ENCODE peak calls at places on chromosomes 5 and 9, in nine cellular contexts. One of them, this sample, is unnamed.
A peak's percentile ranks its signal among the peaks of the same experiment; 100 is the strongest.

GRCh38 chr9:108746001-108746400 is 109.8 kb downstream of the ACTL7B start:
- DNase-seq in hepatic stellate cell: no peak
- DNase-seq in iris pigment epithelial cell: no peak
- DNase-seq in LoVo: no peak
- DNase-seq in NCI-H1092: no peak
- DNase-seq in right atrium auricular region: no peak
- DNase-seq in activated gamma-delta T cell treated with Interleukin-2 at 50 U/mL for 16 hours: no peak
- DNase-seq in EL: no peak
- DNase-seq in GM06990: no peak
- DNase-seq in this sample: no peak

GRCh38 chr5:7638456-7638855 is 212.5 kb downstream of the CFAP90 start:
- DNase-seq in hepatic stellate cell: no peak
- DNase-seq in iris pigment epithelial cell: no peak
- DNase-seq in LoVo: peak; percentile 1
- DNase-seq in NCI-H1092: no peak
- DNase-seq in right atrium auricular region: no peak
- DNase-seq in activated gamma-delta T cell treated with Interleukin-2 at 50 U/mL for 16 hours: no peak
- DNase-seq in EL: no peak
- DNase-seq in GM06990: no peak
- DNase-seq in this sample: no peak

GRCh38 chr5:142826741-142827492 is 56.7 kb downstream of the ARHGAP26 start:
- DNase-seq in hepatic stellate cell: no peak
- DNase-seq in iris pigment epithelial cell: peak; percentile 81
- DNase-seq in LoVo: peak; percentile 87
- DNase-seq in NCI-H1092: no peak
- DNase-seq in right atrium auricular region: no peak
- DNase-seq in activated gamma-delta T cell treated with Interleukin-2 at 50 U/mL for 16 hours: peak; percentile 35
- DNase-seq in EL: peak; percentile 85
- DNase-seq in GM06990: no peak
- DNase-seq in this sample: no peak

GRCh38 chr5:17252543-17252942 is 35.1 kb downstream of the BASP1 start:
- DNase-seq in hepatic stellate cell: no peak
- DNase-seq in iris pigment epithelial cell: peak; percentile 58
- DNase-seq in LoVo: no peak
- DNase-seq in NCI-H1092: no peak
- DNase-seq in right atrium auricular region: no peak
- DNase-seq in activated gamma-delta T cell treated with Interleukin-2 at 50 U/mL for 16 hours: no peak
- DNase-seq in EL: peak; percentile 30
- DNase-seq in GM06990: no peak
- DNase-seq in this sample: no peak

GRCh38 chr5:113123563-113123962 is 147.0 kb downstream of the DCP2 start:
- DNase-seq in hepatic stellate cell: no peak
- DNase-seq in iris pigment epithelial cell: peak; percentile 17
- DNase-seq in LoVo: no peak
- DNase-seq in NCI-H1092: no peak
- DNase-seq in right atrium auricular region: no peak
- DNase-seq in activated gamma-delta T cell treated with Interleukin-2 at 50 U/mL for 16 hours: no peak
- DNase-seq in EL: no peak
- DNase-seq in GM06990: no peak
- DNase-seq in this sample: no peak

GRCh38 chr9:81759680-81760215 is 70.4 kb upstream of the TLE1 start:
- DNase-seq in hepatic stellate cell: peak; percentile 76
- DNase-seq in iris pigment epithelial cell: peak; percentile 100
- DNase-seq in LoVo: no peak
- DNase-seq in NCI-H1092: no peak
- DNase-seq in right atrium auricular region: peak; percentile 61
- DNase-seq in activated gamma-delta T cell treated with Interleukin-2 at 50 U/mL for 16 hours: no peak
- DNase-seq in EL: peak; percentile 88
- DNase-seq in GM06990: no peak
- DNase-seq in this sample: no peak

GRCh38 chr5:77231470-77232138 is 21.1 kb downstream of the PDE8B start:
- DNase-seq in hepatic stellate cell: no peak
- DNase-seq in iris pigment epithelial cell: no peak
- DNase-seq in LoVo: no peak
- DNase-seq in NCI-H1092: no peak
- DNase-seq in right atrium auricular region: no peak
- DNase-seq in activated gamma-delta T cell treated with Interleukin-2 at 50 U/mL for 16 hours: no peak
- DNase-seq in EL: no peak
- DNase-seq in GM06990: no peak
- DNase-seq in this sample: no peak

GRCh38 chr5:179355976-179356968 is 11.0 kb upstream of the ADAMTS2 start:
- DNase-seq in hepatic stellate cell: no peak
- DNase-seq in iris pigment epithelial cell: peak; percentile 80
- DNase-seq in LoVo: no peak
- DNase-seq in NCI-H1092: no peak
- DNase-seq in right atrium auricular region: no peak
- DNase-seq in activated gamma-delta T cell treated with Interleukin-2 at 50 U/mL for 16 hours: no peak
- DNase-seq in EL: no peak
- DNase-seq in GM06990: no peak
- DNase-seq in this sample: no peak

GRCh38 chr9:81826541-81826906 is 101.7 kb upstream of the SPATA31D4 start:
- DNase-seq in hepatic stellate cell: no peak
- DNase-seq in iris pigment epithelial cell: no peak
- DNase-seq in LoVo: no peak
- DNase-seq in NCI-H1092: peak; percentile 78
- DNase-seq in right atrium auricular region: peak; percentile 74
- DNase-seq in activated gamma-delta T cell treated with Interleukin-2 at 50 U/mL for 16 hours: no peak
- DNase-seq in EL: no peak
- DNase-seq in GM06990: no peak
- DNase-seq in this sample: no peak

GRCh38 chr5:107418071-107418470 is 252.7 kb downstream of the EFNA5 start:
- DNase-seq in hepatic stellate cell: no peak
- DNase-seq in iris pigment epithelial cell: no peak
- DNase-seq in LoVo: no peak
- DNase-seq in NCI-H1092: no peak
- DNase-seq in right atrium auricular region: no peak
- DNase-seq in activated gamma-delta T cell treated with Interleukin-2 at 50 U/mL for 16 hours: no peak
- DNase-seq in EL: no peak
- DNase-seq in GM06990: no peak
- DNase-seq in this sample: no peak

GRCh38 chr5:147568710-147569109 is 58.8 kb upstream of the DPYSL3 start:
- DNase-seq in hepatic stellate cell: no peak
- DNase-seq in iris pigment epithelial cell: no peak
- DNase-seq in LoVo: no peak
- DNase-seq in NCI-H1092: no peak
- DNase-seq in right atrium auricular region: no peak
- DNase-seq in activated gamma-delta T cell treated with Interleukin-2 at 50 U/mL for 16 hours: no peak
- DNase-seq in EL: no peak
- DNase-seq in GM06990: no peak
- DNase-seq in this sample: no peak

GRCh38 chr9:114212841-114213240 is 57.5 kb downstream of the COL27A1 start:
- DNase-seq in hepatic stellate cell: no peak
- DNase-seq in iris pigment epithelial cell: no peak
- DNase-seq in LoVo: no peak
- DNase-seq in NCI-H1092: no peak
- DNase-seq in right atrium auricular region: no peak
- DNase-seq in activated gamma-delta T cell treated with Interleukin-2 at 50 U/mL for 16 hours: no peak
- DNase-seq in EL: no peak
- DNase-seq in GM06990: no peak
- DNase-seq in this sample: no peak

GRCh38 chr5:78613756-78614155 is 34.8 kb downstream of the LHFPL2 start:
- DNase-seq in hepatic stellate cell: no peak
- DNase-seq in iris pigment epithelial cell: no peak
- DNase-seq in LoVo: no peak
- DNase-seq in NCI-H1092: no peak
- DNase-seq in right atrium auricular region: no peak
- DNase-seq in activated gamma-delta T cell treated with Interleukin-2 at 50 U/mL for 16 hours: no peak
- DNase-seq in EL: no peak
- DNase-seq in GM06990: no peak
- DNase-seq in this sample: no peak

GRCh38 chr5:73853091-73853490 is 227.1 kb downstream of the ARHGEF28 start:
- DNase-seq in hepatic stellate cell: no peak
- DNase-seq in iris pigment epithelial cell: peak; percentile 70
- DNase-seq in LoVo: no peak
- DNase-seq in NCI-H1092: no peak
- DNase-seq in right atrium auricular region: no peak
- DNase-seq in activated gamma-delta T cell treated with Interleukin-2 at 50 U/mL for 16 hours: no peak
- DNase-seq in EL: peak; percentile 88
- DNase-seq in GM06990: no peak
- DNase-seq in this sample: no peak

GRCh38 chr5:109410389-109411174 is 808 bp upstream of the PJA2 start:
- DNase-seq in hepatic stellate cell: peak; percentile 32
- DNase-seq in iris pigment epithelial cell: peak; percentile 86
- DNase-seq in LoVo: peak; percentile 73
- DNase-seq in NCI-H1092: peak; percentile 10
- DNase-seq in right atrium auricular region: peak; percentile 84
- DNase-seq in activated gamma-delta T cell treated with Interleukin-2 at 50 U/mL for 16 hours: peak; percentile 39
- DNase-seq in EL: peak; percentile 88
- DNase-seq in GM06990: no peak
- DNase-seq in this sample: peak; percentile 79

This sample was measured in type B pancreatic cell.